ENCODE peak calls at places on chromosome 1, in four cellular contexts. F is NCI-H82; Y is stimulated activated CD4-positive, alpha-beta T cell treated with anti-CD3 and anti-CD28 coated beads, Interleukin-4, amount 100 ng/mL, for 48 hours; A is stimulated activated CD8-positive, alpha-beta memory T cell treated with anti-CD3 and anti-CD28 coated beads, Interleukin-4, amount 100 ng/mL, for 4 hours. V is an unnamed sample.

GRCh38 chr1:231214918-231215675 is 25.9 kb upstream of the GNPAT start:
- DNase-seq in Y (no peak), A (no peak), F (no peak), V (no peak)

GRCh38 chr1:177779325-177779965 is 190.4 kb downstream of the SEC16B start:
- DNase-seq in A (no peak), Y (no peak), F (no peak), V (no peak)

GRCh38 chr1:112634367-112634766 is 14.7 kb downstream of the CAPZA1 start:
- DNase-seq in F (no peak), A (no peak), Y (no peak), V (no peak)

GRCh38 chr1:107590087-107590486 is 374.9 kb downstream of the VAV3 start:
- DNase-seq in Y (no peak), A (no peak), F (no peak), V (no peak)

GRCh38 chr1:33182896-33183295 is 1.1 kb upstream of the TRIM62 start:
- DNase-seq in Y (no peak), A (no peak), F (no peak), V (no peak)

GRCh38 chr1:208601569-208601968 is 357.4 kb upstream of the PLXNA2 start:
- DNase-seq in A (no peak), Y (no peak), F (no peak), V (no peak)

GRCh38 chr1:208004851-208005250 is 93.9 kb upstream of the CD34 start:
- DNase-seq in Y (no peak), A (no peak), F (no peak), V (no peak)

GRCh38 chr1:39081266-39082139 is 55.4 kb downstream of the NDUFS5 start:
- DNase-seq in F (peak), A (no peak), Y (no peak), V (no peak)

GRCh38 chr1:55623339-55623738 is 408.2 kb upstream of the USP24 start:
- DNase-seq in Y (no peak), F (no peak), A (no peak), V (no peak)

GRCh38 chr1:221381858-221382623 is 359.8 kb downstream of the DUSP10 start:
- DNase-seq in F (no peak), A (no peak), Y (no peak), V (no peak)

GRCh38 chr1:169288011-169288414 is 79.6 kb downstream of the NME7 start:
- DNase-seq in A (no peak), Y (no peak), F (no peak), V (no peak)